ENCODE peak calls at places on chromosome 3, in five cellular contexts. F, V, L, M and E are unnamed samples.

GRCh38 chr3:129502641-129503386 is 25.6 kb upstream of the RHO start:
- DNase-seq in M (no peak), F (no peak), V (no peak), L (no peak), E (no peak)

GRCh38 chr3:25040739-25041138 is 387.3 kb upstream of the RARB start:
- DNase-seq in M (no peak), L (peak), V (no peak), F (no peak), E (no peak)

GRCh38 chr3:3699407-3699806 is 99.8 kb upstream of the LRRN1 start:
- DNase-seq in V (no peak), F (no peak), M (no peak), L (no peak), E (no peak)

GRCh38 chr3:177144922-177145321 is 52.4 kb downstream of the TBL1XR1 start:
- DNase-seq in V (no peak), M (no peak), L (no peak), F (no peak), E (no peak)

GRCh38 chr3:9179826-9180763 is 69.4 kb downstream of the SRGAP3 start:
- DNase-seq in F (no peak), M (no peak), V (no peak), L (no peak), E (no peak)

GRCh38 chr3:10021856-10022775 is 4.1 kb upstream of the FANCD2 start:
- DNase-seq in V (no peak), M (no peak), F (no peak), L (no peak), E (no peak)

GRCh38 chr3:119308355-119308754 is 14.2 kb downstream of the ARHGAP31 start:
- DNase-seq in F (no peak), M (no peak), L (no peak), V (no peak), E (no peak)

GRCh38 chr3:159866201-159866746 is 122.4 kb upstream of the IL12A start:
- DNase-seq in F (no peak), M (no peak), L (no peak), V (no peak), E (no peak)

GRCh38 chr3:65833761-65834505 is 204.8 kb downstream of the MAGI1 start:
- DNase-seq in F (no peak), M (no peak), L (peak), V (no peak), E (peak)

GRCh38 chr3:181711325-181712135 is at the start of gene SOX2:
- DNase-seq in L (peak), F (peak), V (peak), M (peak), E (peak)

GRCh38 chr3:120450261-120450913 is 405 bp downstream of the FSTL1 start:
- DNase-seq in L (peak), M (peak), V (peak), F (no peak), E (peak)
- TF ChIP-seq EZH2 in L (no peak), M (no peak), V (no peak), F (no peak), E (no peak)

GRCh38 chr3:2099028-2099671 is 484 bp downstream of the CNTN4 start:
- DNase-seq in L (peak), M (peak), V (peak), F (no peak), E (peak)
- TF ChIP-seq EZH2 in L (no peak), M (no peak), V (peak), F (no peak), E (peak)

DNA sequence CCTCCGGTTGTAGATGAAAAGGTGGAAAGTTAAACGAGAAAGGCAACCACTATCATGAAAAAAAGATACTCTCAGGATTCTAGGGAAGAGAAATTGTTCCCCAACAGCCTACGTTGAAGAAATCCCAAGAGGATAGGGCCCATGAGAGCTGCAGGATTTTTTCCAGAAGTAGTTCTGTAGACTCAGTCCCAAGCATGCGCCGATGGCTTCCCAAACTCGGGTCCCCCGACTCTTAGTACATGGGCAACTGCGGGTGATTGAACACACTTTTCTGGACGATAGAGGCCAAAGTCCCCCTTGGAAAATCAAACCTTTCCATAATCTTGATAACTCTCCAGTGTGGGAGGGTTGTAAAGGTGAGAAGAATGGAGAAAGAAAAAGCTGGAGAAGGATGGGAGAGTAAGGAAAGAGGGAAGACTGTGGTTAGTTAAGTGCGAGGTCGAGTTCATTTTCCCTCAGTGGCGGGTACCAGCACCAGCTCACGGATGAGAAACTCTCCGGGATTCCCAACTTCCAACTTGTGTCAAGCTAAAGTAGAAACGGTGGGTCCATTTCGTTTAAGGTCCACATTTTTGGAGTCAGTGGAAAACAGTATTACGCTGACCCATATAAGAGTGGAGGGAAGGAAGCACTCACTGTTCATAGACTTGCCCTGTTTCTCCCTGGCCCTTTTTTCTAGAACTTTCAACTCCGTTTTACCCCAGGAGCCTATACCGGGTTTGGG is 14.6 kb downstream of the ZIC1 start:
- DNase-seq in M (peak), V (no peak), L (no peak), F (no peak), E (no peak)
- TF ChIP-seq EZH2 in M (peak), V (no peak), L (no peak), F (peak), E (peak)

DNA sequence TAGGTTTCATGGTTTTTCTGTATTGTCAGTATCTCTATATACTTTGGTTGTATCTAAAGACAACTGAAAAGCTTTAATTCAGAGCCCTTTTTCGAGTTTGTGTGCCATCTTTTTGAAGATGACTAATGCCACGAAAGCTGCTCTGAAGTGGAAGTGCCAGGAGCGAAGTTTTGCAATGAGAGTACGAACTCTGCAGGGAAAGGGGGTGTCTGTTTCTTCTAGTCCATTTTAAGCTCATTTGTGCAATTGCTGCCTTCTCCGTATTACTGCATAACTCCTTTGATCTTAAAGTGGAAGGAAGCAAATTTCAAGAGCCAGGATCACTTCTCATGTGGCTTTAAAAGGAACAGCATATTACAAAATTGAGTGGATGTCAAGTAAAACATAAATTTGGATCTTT is 245.3 kb downstream of the FEZF2 start:
- DNase-seq in V (peak), L (peak), M (no peak), F (no peak), E (no peak)
- TF ChIP-seq EZH2 in V (no peak), L (no peak), M (no peak), F (no peak), E (no peak)